ENCODE peak calls at places on chromosomes 16 and 17, in seven cellular contexts. V is tibial artery; M is naive thymus-derived CD4-positive, alpha-beta T cell; K is left ventricle myocardium inferior; J is neural progenitor cell; G is fibroblast of lung; I is mesendoderm. Y is an unnamed sample.

GRCh38 chr17:74307984-74308773 is 17.8 kb upstream of the KIF19 start:
- DNase-seq in V (no peak), M (no peak), K (peak; percentile 68), J (no peak), G (peak; percentile 21), I (no peak), Y (no peak)

GRCh38 chr16:6616746-6617145 is 715.9 kb upstream of the RBFOX1 start:
- DNase-seq in V (no peak), M (no peak), K (no peak), J (no peak), G (no peak), I (no peak), Y (no peak)

GRCh38 chr16:54935411-54936085 is 4.9 kb downstream of the IRX5 start:
- DNase-seq in V (no peak), M (no peak), K (no peak), J (no peak), G (peak; percentile 28), I (no peak), Y (no peak)

GRCh38 chr17:17345294-17345597 is 42.1 kb downstream of the NT5M start:
- DNase-seq in V (no peak), M (no peak), K (no peak), J (no peak), G (no peak), I (no peak), Y (no peak)

GRCh38 chr16:71666928-71667707 is 41.1 kb downstream of the MARVELD3 start:
- DNase-seq in V (no peak), M (no peak), K (no peak), J (no peak), G (no peak), I (no peak), Y (no peak)

GRCh38 chr16:75921281-75921680 is 195.0 kb upstream of the CPHXL start:
- DNase-seq in V (no peak), M (no peak), K (no peak), J (no peak), G (no peak), I (no peak), Y (no peak)

GRCh38 chr17:70165383-70165782 is 3.9 kb upstream of the KCNJ2 start:
- DNase-seq in V (no peak), M (no peak), K (no peak), J (no peak), G (no peak), I (no peak), Y (no peak)

GRCh38 chr16:55645986-55646385 is 9.8 kb upstream of the SLC6A2 start:
- DNase-seq in V (no peak), M (no peak), K (no peak), J (no peak), G (peak; percentile 5), I (peak; percentile 35), Y (no peak)

GRCh38 chr16:64996641-64997040 is 125.2 kb downstream of the CDH11 start:
- DNase-seq in V (no peak), M (no peak), K (no peak), J (no peak), G (no peak), I (no peak), Y (no peak)

GRCh38 chr17:80821546-80821945 is 170.1 kb upstream of the CHMP6 start:
- DNase-seq in V (no peak), M (no peak), K (no peak), J (no peak), G (no peak), I (no peak), Y (peak; percentile 18)

GRCh38 chr16:46828943-46829342 is 2.0 kb downstream of the C16orf87 start:
- DNase-seq in V (no peak), M (no peak), K (no peak), J (no peak), G (no peak), I (no peak), Y (no peak)

GRCh38 chr16:46833465-46833810 is 2.5 kb upstream of the C16orf87 start:
- DNase-seq in V (no peak), M (no peak), K (no peak), J (no peak), G (no peak), I (no peak), Y (no peak)

GRCh38 chr16:46830417-46830901 is 521 bp downstream of the C16orf87 start:
- DNase-seq in V (no peak), M (peak; percentile 52), K (peak; percentile 52), J (peak; percentile 74), G (peak; percentile 20), I (peak; percentile 50), Y (peak; percentile 52)

GRCh38 chr16:46832757-46833464 is 1.9 kb upstream of the C16orf87 start:
- DNase-seq in V (no peak), M (no peak), K (no peak), J (no peak), G (no peak), I (no peak), Y (no peak)

GRCh38 chr16:46830902-46831647 is at the start of gene C16orf87:
- DNase-seq in V (peak; percentile 93), M (peak; percentile 90), K (peak; percentile 92), J (peak; percentile 97), G (peak; percentile 90), I (peak; percentile 95), Y (peak; percentile 99)
- H3K4me1 ChIP-seq in V (no peaks in the 10 kb centered on the region), M (peaks cover 12% of the 10 kb centered on the region), K (peaks cover 24% of the 10 kb centered on the region), J (peaks cover 20% of the 10 kb centered on the region), G (peaks cover 6% of the 10 kb centered on the region), I (no peaks in the 10 kb centered on the region), Y (no peaks in the 10 kb centered on the region)

GRCh38 chr17:4703330-4703691 is 626 bp downstream of the PELP1 start:
- DNase-seq in V (no peak), M (no peak), K (no peak), J (no peak), G (no peak), I (no peak), Y (no peak)
- H3K27ac ChIP-seq in V (peak overlapping the region; percentile 84), M (peak overlapping the region; percentile 90), K (peak overlapping the region; percentile 82), J (no peak overlapping the region), G (peak overlapping the region; percentile 80), I (no peak overlapping the region), Y (peak overlapping the region; percentile 68)

DNA sequence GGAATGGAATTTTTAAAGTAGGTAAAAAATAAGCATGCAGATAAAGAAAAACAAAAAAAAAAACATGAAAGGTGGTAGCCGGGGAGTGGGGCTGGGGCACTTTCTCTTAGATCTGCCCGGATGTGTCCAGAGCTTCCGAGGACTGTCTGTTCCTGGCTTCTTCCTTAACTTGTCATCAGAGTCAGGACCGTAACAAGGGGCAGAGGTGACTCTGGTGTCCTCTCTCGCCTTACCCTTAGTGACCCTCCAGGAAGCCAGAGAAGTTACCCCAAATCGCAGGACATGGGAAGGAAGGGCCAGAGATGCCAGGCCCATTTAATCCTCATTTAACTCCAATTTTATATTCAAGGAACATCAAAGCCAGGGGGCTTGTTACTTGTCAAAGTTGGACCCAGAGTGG is 115.5 kb downstream of the ABCC6 start:
- DNase-seq in V (no peak), M (no peak), K (no peak), J (no peak), G (no peak), I (no peak), Y (no peak)
- H3K4me1 ChIP-seq in V (no peaks in the 10 kb centered on the region), M (no peaks in the 10 kb centered on the region), K (no peaks in the 10 kb centered on the region), J (no peaks in the 10 kb centered on the region), G (no peaks in the 10 kb centered on the region), I (no peaks in the 10 kb centered on the region), Y (no peaks in the 10 kb centered on the region)

GRCh38 chr17:27446569-27447301 is 9.5 kb upstream of the KSR1 start:
- DNase-seq in V (no peak), M (no peak), K (no peak), J (no peak), G (peak; percentile 98), I (peak; percentile 21), Y (no peak)
- H3K27ac ChIP-seq in V (no peak overlapping the region), M (no peak overlapping the region), K (no peak overlapping the region), J (no peak overlapping the region), G (peak overlapping the region; percentile 14), I (no peak overlapping the region), Y (no peak overlapping the region)

Y was measured in left lung.